ENCODE peak calls at places on chromosomes 3 and 15, in four cellular contexts. One of them, this sample, is unnamed.

GRCh38 chr3:64082411-64082810 is 59.1 kb upstream of the PSMD6 start:
- DNase-seq in heart left ventricle: no peak
- DNase-seq in spleen: no peak
- DNase-seq in fibroblast of pulmonary artery: no peak
- DNase-seq in this sample: no peak

GRCh38 chr3:45817788-45818523 is 21.6 kb upstream of the SLC6A20 start:
- DNase-seq in heart left ventricle: no peak
- DNase-seq in spleen: no peak
- DNase-seq in fibroblast of pulmonary artery: peak
- DNase-seq in this sample: peak

GRCh38 chr3:108548886-108549285 is 38.5 kb upstream of the MYH15 start:
- DNase-seq in heart left ventricle: no peak
- DNase-seq in spleen: no peak
- DNase-seq in fibroblast of pulmonary artery: no peak
- DNase-seq in this sample: no peak

GRCh38 chr3:39281533-39281932 is 1.7 kb upstream of the CX3CR1 start:
- DNase-seq in heart left ventricle: no peak
- DNase-seq in spleen: peak
- DNase-seq in fibroblast of pulmonary artery: no peak
- DNase-seq in this sample: no peak

GRCh38 chr15:59376735-59377134 is 4.1 kb upstream of the MYO1E start:
- DNase-seq in heart left ventricle: no peak
- DNase-seq in spleen: no peak
- DNase-seq in fibroblast of pulmonary artery: peak
- DNase-seq in this sample: no peak

GRCh38 chr3:160883373-160883772 is 127.3 kb downstream of the PPM1L start:
- DNase-seq in heart left ventricle: no peak
- DNase-seq in spleen: no peak
- DNase-seq in fibroblast of pulmonary artery: no peak
- DNase-seq in this sample: no peak

GRCh38 chr3:156738251-156738650 is 63.9 kb downstream of the TIPARP start:
- DNase-seq in heart left ventricle: no peak
- DNase-seq in spleen: no peak
- DNase-seq in fibroblast of pulmonary artery: no peak
- DNase-seq in this sample: no peak

GRCh38 chr3:120560304-120561250 is 35.6 kb upstream of the NDUFB4 start:
- DNase-seq in heart left ventricle: no peak
- DNase-seq in spleen: no peak
- DNase-seq in fibroblast of pulmonary artery: no peak
- DNase-seq in this sample: no peak

GRCh38 chr3:141373768-141374526 is 5.6 kb downstream of the ZBTB38 start:
- DNase-seq in heart left ventricle: no peak
- DNase-seq in spleen: no peak
- DNase-seq in fibroblast of pulmonary artery: no peak
- DNase-seq in this sample: no peak

GRCh38 chr3:149902498-149903139 is 68.1 kb downstream of the PFN2 start:
- DNase-seq in heart left ventricle: no peak
- DNase-seq in spleen: no peak
- DNase-seq in fibroblast of pulmonary artery: peak
- DNase-seq in this sample: no peak

GRCh38 chr3:127970966-127971592 is 56.0 kb downstream of the KBTBD12 start:
- DNase-seq in heart left ventricle: no peak
- DNase-seq in spleen: no peak
- DNase-seq in fibroblast of pulmonary artery: peak
- DNase-seq in this sample: no peak

GRCh38 chr15:56217341-56217740 is 26.3 kb downstream of the RFX7 start:
- DNase-seq in heart left ventricle: no peak
- DNase-seq in spleen: no peak
- DNase-seq in fibroblast of pulmonary artery: no peak
- DNase-seq in this sample: no peak

GRCh38 chr15:68556139-68556990 is 22.4 kb upstream of the CORO2B start:
- DNase-seq in heart left ventricle: no peak
- DNase-seq in spleen: peak
- DNase-seq in fibroblast of pulmonary artery: no peak
- DNase-seq in this sample: no peak

GRCh38 chr3:115855911-115856310 is 232.6 kb downstream of the GAP43 start:
- DNase-seq in heart left ventricle: no peak
- DNase-seq in spleen: no peak
- DNase-seq in fibroblast of pulmonary artery: peak
- DNase-seq in this sample: no peak

GRCh38 chr3:43792904-43793303 is 102.2 kb downstream of the ABHD5 start:
- DNase-seq in heart left ventricle: no peak
- DNase-seq in spleen: no peak
- DNase-seq in fibroblast of pulmonary artery: no peak
- DNase-seq in this sample: no peak

GRCh38 chr3:48219543-48219942 is 3.8 kb upstream of the CAMP start:
- DNase-seq in heart left ventricle: no peak
- DNase-seq in spleen: no peak
- DNase-seq in fibroblast of pulmonary artery: no peak
- DNase-seq in this sample: no peak

GRCh38 chr15:27864076-27864475 is 235.0 kb downstream of the OCA2 start:
- DNase-seq in heart left ventricle: no peak
- DNase-seq in spleen: no peak
- DNase-seq in fibroblast of pulmonary artery: no peak
- DNase-seq in this sample: no peak

GRCh38 chr15:63699391-63699790 is 102.2 kb downstream of the FBXL22 start:
- DNase-seq in heart left ventricle: no peak
- DNase-seq in spleen: no peak
- DNase-seq in fibroblast of pulmonary artery: no peak
- DNase-seq in this sample: no peak

GRCh38 chr15:94749848-94750617 is 518.7 kb downstream of the MCTP2 start:
- DNase-seq in heart left ventricle: no peak
- DNase-seq in spleen: no peak
- DNase-seq in fibroblast of pulmonary artery: no peak
- DNase-seq in this sample: no peak

GRCh38 chr15:76368135-76368588 is 31.6 kb downstream of the ISL2 start:
- DNase-seq in heart left ventricle: no peak
- DNase-seq in spleen: no peak
- DNase-seq in fibroblast of pulmonary artery: peak
- DNase-seq in this sample: no peak

GRCh38 chr3:172170310-172170709 is 130.9 kb downstream of the FNDC3B start:
- DNase-seq in heart left ventricle: no peak
- DNase-seq in spleen: no peak
- DNase-seq in fibroblast of pulmonary artery: no peak
- DNase-seq in this sample: no peak

DNA sequence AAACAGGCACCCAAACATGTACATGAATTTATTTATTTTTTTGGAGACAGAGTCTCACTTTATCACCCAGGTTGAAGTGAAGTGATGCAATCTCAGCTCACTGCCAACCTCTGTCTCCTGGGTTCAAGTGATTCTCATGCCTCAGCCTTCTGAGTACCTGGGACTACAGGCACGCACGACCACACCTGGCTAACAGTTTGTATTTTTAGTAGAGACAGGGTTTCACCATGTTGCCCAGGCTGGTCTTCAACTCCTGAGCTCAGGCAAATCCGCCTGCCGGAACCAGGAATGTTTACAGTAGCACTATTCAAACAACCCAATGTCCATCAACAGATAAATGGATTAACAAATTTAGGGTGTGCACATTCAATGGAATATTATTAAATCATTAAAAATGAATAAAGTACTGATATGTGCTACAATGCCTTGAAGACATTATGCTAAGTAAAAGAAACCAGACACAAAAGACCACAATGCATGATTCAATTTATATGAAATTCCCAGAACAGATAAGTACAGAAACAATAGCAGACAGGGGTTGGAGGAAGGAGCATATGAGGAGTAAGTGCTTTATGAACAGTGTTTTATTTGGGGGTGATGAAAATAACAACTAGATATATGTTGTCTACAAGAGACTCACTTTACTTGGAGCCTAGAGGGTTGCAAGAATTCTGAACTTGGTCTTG is 1.3 kb downstream of the LEO1 start:
- DNase-seq in heart left ventricle: no peak
- DNase-seq in spleen: no peak
- DNase-seq in fibroblast of pulmonary artery: no peak
- DNase-seq in this sample: no peak
- H3K4me3 ChIP-seq in heart left ventricle: peak
- H3K4me3 ChIP-seq in spleen: no peak
- H3K4me3 ChIP-seq in fibroblast of pulmonary artery: peak
- H3K4me3 ChIP-seq in this sample: peak

GRCh38 chr3:78994174-78995027 is 773.4 kb downstream of the ROBO1 start:
- DNase-seq in heart left ventricle: no peak
- DNase-seq in spleen: no peak
- DNase-seq in fibroblast of pulmonary artery: no peak
- DNase-seq in this sample: no peak

GRCh38 chr3:79001255-79001654 is 766.5 kb downstream of the ROBO1 start:
- DNase-seq in heart left ventricle: no peak
- DNase-seq in spleen: no peak
- DNase-seq in fibroblast of pulmonary artery: no peak
- DNase-seq in this sample: no peak

GRCh38 chr3:79002465-79003372 is 765.1 kb downstream of the ROBO1 start:
- DNase-seq in heart left ventricle: no peak
- DNase-seq in spleen: no peak
- DNase-seq in fibroblast of pulmonary artery: peak
- DNase-seq in this sample: no peak

GRCh38 chr3:78995087-78995486 is 772.7 kb downstream of the ROBO1 start:
- DNase-seq in heart left ventricle: no peak
- DNase-seq in spleen: no peak
- DNase-seq in fibroblast of pulmonary artery: no peak
- DNase-seq in this sample: no peak

DNA sequence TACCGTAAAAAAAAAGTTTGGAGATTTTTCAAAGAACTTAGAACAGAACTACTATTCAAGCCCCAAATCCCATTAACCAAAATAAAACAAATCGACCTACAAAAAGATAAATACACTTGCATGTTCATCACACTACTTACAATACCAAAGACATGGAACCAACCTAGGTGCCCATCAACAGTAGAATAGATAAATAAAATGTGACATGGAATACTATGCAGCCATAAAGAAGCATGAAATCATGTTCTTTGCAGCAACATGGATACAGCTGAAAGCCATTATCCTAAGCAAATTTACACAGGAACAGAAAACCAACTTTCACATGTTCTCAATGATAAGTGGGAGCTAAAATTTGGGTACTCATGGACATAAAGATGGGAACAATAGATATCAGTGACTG is 768.7 kb downstream of the ROBO1 start:
- DNase-seq in heart left ventricle: no peak
- DNase-seq in spleen: no peak
- DNase-seq in fibroblast of pulmonary artery: no peak
- DNase-seq in this sample: no peak
- H3K4me3 ChIP-seq in heart left ventricle: no peak
- H3K4me3 ChIP-seq in spleen: no peak
- H3K4me3 ChIP-seq in fibroblast of pulmonary artery: no peak
- H3K4me3 ChIP-seq in this sample: no peak

GRCh38 chr3:195023576-195023975 is 247.4 kb downstream of the XXYLT1 start:
- DNase-seq in heart left ventricle: no peak
- DNase-seq in spleen: no peak
- DNase-seq in fibroblast of pulmonary artery: no peak
- DNase-seq in this sample: no peak
- H3K4me3 ChIP-seq in heart left ventricle: no peak
- H3K4me3 ChIP-seq in spleen: no peak
- H3K4me3 ChIP-seq in fibroblast of pulmonary artery: no peak
- H3K4me3 ChIP-seq in this sample: no peak

GRCh38 chr3:180265551-180265950 is 228.8 kb upstream of the PEX5L start:
- DNase-seq in heart left ventricle: no peak
- DNase-seq in spleen: no peak
- DNase-seq in fibroblast of pulmonary artery: no peak
- DNase-seq in this sample: no peak
- H3K4me3 ChIP-seq in heart left ventricle: no peak
- H3K4me3 ChIP-seq in spleen: no peak
- H3K4me3 ChIP-seq in fibroblast of pulmonary artery: no peak
- H3K4me3 ChIP-seq in this sample: no peak

DNA sequence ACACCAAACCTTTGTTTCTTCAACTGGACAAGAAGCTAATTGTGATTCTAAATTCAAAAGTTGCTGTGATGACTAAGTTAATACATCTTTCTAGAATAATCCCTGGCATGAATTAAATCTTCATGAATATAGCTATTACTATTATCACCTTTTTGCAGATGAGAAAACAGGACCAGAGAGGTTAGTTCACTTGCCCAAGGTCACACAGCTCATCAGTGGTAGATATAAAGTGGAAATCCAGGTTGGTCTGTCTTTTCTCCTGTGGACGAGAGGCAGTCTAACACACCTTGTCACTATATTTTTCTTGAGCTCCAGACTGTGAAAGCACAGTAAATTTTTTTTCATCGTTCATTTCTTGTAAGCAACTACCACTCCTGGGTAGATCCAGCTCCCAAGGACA is 247.6 kb upstream of the LRTM1 start:
- DNase-seq in heart left ventricle: no peak
- DNase-seq in spleen: no peak
- DNase-seq in fibroblast of pulmonary artery: no peak
- DNase-seq in this sample: no peak
- H3K4me3 ChIP-seq in heart left ventricle: no peak
- H3K4me3 ChIP-seq in spleen: no peak
- H3K4me3 ChIP-seq in fibroblast of pulmonary artery: no peak
- H3K4me3 ChIP-seq in this sample: no peak

GRCh38 chr15:24772256-24772655 is 96.7 kb downstream of the NPAP1 start:
- DNase-seq in heart left ventricle: no peak
- DNase-seq in spleen: no peak
- DNase-seq in fibroblast of pulmonary artery: no peak
- DNase-seq in this sample: no peak

GRCh38 chr15:24777307-24777706 is 101.7 kb downstream of the NPAP1 start:
- DNase-seq in heart left ventricle: no peak
- DNase-seq in spleen: no peak
- DNase-seq in fibroblast of pulmonary artery: no peak
- DNase-seq in this sample: no peak

DNA sequence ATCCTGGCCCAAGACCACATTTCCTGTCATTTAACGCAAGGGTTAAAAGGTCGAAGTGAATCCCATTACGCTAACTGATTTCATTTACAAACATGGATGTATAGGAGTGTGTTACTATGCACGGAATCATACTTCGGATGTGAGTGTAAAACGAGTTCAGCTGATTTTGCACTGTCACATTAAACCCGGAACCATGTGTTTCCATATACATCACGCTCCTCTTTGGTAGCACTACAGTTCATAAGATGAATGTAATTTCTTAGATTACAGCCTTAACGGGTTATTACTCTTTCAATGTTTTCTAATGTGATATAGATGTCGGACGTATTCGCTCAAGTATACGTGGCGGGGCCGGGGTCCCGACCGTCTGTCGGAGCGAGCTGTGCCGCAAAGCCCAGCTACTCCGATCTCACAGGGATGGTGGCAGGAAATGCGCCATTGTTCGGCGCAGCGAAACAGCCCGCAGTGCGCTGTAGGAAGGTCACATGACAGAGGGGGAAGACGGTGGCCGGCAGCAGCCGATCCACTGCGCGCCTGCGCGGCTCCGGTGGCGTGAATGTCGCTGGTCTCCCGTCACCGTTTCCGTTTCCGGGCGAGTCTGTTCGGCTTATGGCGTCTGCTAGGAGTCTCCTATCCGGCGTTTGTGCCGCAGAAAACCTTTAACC is 97.3 kb downstream of the NPAP1 start:
- DNase-seq in heart left ventricle: peak
- DNase-seq in spleen: peak
- DNase-seq in fibroblast of pulmonary artery: peak
- DNase-seq in this sample: no peak
- H3K4me3 ChIP-seq in heart left ventricle: peak
- H3K4me3 ChIP-seq in spleen: peak
- H3K4me3 ChIP-seq in fibroblast of pulmonary artery: peak
- H3K4me3 ChIP-seq in this sample: peak

DNA sequence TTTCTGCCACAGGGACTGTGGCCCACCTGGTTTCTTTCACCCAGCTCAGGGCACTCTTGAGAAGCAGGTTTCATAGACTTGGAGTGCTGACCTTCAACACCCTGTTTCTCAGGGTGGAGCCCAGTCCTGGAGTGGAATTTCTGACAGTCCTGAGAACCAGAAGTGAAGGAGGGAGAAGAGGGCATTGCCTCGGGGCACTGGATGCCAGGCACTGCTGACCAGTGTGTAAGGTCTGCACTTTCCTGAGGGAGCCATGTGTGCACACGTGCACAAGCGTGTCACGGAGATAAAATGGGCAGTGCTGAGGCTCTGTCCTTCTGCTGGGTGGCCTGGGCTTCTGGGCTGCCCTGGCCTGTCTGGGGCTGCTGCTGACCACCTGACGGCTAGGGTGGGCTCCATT is 118.5 kb downstream of the SEC22A start:
- DNase-seq in heart left ventricle: peak
- DNase-seq in spleen: peak
- DNase-seq in fibroblast of pulmonary artery: no peak
- DNase-seq in this sample: no peak
- H3K4me3 ChIP-seq in heart left ventricle: no peak
- H3K4me3 ChIP-seq in spleen: no peak
- H3K4me3 ChIP-seq in fibroblast of pulmonary artery: no peak
- H3K4me3 ChIP-seq in this sample: no peak

This sample was measured in keratinocyte.